ENCODE peak calls at places on chromosomes 16 and 17, in ten cellular contexts. L is heart right ventricle; R is IMR-90; D is CD8-positive, alpha-beta memory T cell; A is lower lobe of right lung; T is transverse colon; G is A549; Q is neuronal stem cell; X is GM23338; O is GM23248. N is an unnamed sample.

GRCh38 chr17:44786551-44787081 is 27.8 kb downstream of the ADAM11 start:
- DNase-seq in L (peak; percentile 73), R (no peak), D (no peak), A (no peak), T (no peak), G (no peak), Q (no peak), X (no peak), O (no peak), N (no peak)

GRCh38 chr16:53745126-53745525 is 41.2 kb downstream of the FTO start:
- DNase-seq in L (no peak), R (no peak), D (no peak), A (no peak), T (no peak), G (no peak), Q (no peak), X (no peak), O (peak; percentile 85), N (no peak)

GRCh38 chr16:85593503-85594195 is 19.5 kb upstream of the GSE1 start:
- DNase-seq in L (no peak), R (no peak), D (no peak), A (no peak), T (no peak), G (no peak), Q (peak; percentile 47), X (no peak), O (no peak), N (no peak)

GRCh38 chr16:14455577-14455976 is 174.5 kb downstream of the PARN start:
- DNase-seq in L (no peak), R (peak; percentile 73), D (no peak), A (no peak), T (no peak), G (peak; percentile 40), Q (no peak), X (peak; percentile 38), O (peak; percentile 21), N (no peak)

GRCh38 chr16:74999683-75000480 is 1.1 kb downstream of the ZNRF1 start:
- DNase-seq in L (peak; percentile 41), R (no peak), D (peak; percentile 61), A (peak; percentile 77), T (peak; percentile 69), G (no peak), Q (no peak), X (peak; percentile 80), O (peak; percentile 67), N (no peak)

GRCh38 chr16:57462209-57462977 is at the start of gene POLR2C:
- DNase-seq in L (peak; percentile 89), R (peak; percentile 81), D (peak; percentile 90), A (peak; percentile 94), T (peak; percentile 92), G (peak; percentile 91), Q (peak; percentile 83), X (peak; percentile 91), O (peak; percentile 91), N (peak; percentile 96)

GRCh38 chr17:78500806-78501205 is 76.4 kb downstream of the DNAH17 start:
- DNase-seq in L (no peak), R (no peak), D (no peak), A (no peak), T (no peak), G (no peak), Q (no peak), X (no peak), O (no peak), N (no peak)

GRCh38 chr16:26524831-26525230 is 541.9 kb upstream of the C16orf82 start:
- DNase-seq in L (no peak), R (no peak), D (no peak), A (no peak), T (no peak), G (no peak), Q (no peak), X (no peak), O (no peak), N (no peak)

GRCh38 chr16:47387026-47387734 is 73.7 kb downstream of the ITFG1 start:
- DNase-seq in L (no peak), R (no peak), D (no peak), A (no peak), T (no peak), G (no peak), Q (no peak), X (no peak), O (no peak), N (no peak)

DNA sequence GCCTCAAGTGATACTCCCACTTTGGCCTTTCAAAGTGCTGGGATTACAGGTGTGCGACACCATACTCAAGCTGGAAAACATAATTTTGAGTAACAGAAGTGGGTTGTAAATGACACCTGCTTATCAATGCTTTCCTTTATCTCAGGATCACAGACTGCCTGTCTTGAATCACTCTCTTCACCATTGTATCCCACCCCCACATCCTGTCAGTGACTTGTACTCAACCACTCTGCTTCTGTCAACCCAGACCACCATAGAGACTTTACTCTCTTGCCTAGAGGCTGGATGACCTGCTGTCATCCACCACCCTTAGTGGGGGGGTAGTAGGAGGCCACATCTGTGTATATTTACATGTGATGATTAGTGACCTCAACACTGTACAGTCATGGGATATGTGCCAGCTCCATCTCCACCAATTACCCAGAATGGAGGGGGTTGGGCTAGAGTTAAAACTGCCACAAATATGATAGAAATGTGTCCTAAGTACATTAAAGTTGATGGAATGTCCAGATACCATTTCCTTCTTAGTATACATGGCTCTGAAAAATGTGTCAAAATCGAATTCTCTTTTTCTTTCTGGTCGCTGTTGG is 338.7 kb downstream of the GRIN2A start:
- DNase-seq in L (no peak), R (no peak), D (no peak), A (no peak), T (no peak), G (no peak), Q (no peak), X (no peak), O (peak; percentile 11), N (no peak)
- H3K27ac ChIP-seq in L (no peak overlapping the region), R (no peak overlapping the region), D (no peak overlapping the region), A (no peak overlapping the region), T (no peak overlapping the region), G (no peak overlapping the region), Q (no peak overlapping the region), X (no peak overlapping the region), O (no peak overlapping the region), N (no peak overlapping the region)

DNA sequence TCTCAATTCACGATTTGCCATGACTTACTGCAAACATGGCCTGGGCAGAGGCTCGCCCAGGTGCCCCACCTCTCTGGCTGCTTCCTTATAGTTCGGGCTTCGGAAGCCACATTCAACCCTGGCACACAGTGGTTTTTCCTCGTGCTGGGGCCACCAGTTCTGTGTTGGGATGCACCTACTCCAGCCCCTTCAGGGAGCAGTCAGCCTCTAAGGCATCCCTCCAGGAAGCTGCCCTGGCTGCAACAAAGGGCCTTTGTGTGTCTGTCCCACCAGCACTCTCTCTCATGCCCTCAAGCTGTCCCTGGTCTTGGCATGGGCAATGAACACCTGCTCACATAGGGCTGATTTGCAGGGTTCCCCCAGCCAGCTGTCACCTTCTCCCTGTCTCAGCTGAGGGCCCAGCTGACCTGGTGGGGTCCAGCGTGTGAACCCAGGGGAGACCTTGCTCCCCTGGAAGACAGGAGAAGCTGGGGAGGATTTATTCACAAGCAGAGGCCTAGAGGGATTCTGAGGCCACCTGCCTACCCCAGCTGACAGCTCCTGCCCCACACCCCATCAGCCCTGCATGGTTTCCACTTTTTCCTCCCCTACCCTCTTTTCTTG is 804 bp upstream of the NOXO1 start:
- DNase-seq in L (no peak), R (no peak), D (no peak), A (no peak), T (peak; percentile 78), G (no peak), Q (no peak), X (no peak), O (no peak), N (no peak)
- H3K4me3 ChIP-seq in L (no peak overlapping the region), R (no peak overlapping the region), D (no peak overlapping the region), A (no peak overlapping the region), T (no peak overlapping the region), G (no peak overlapping the region), Q (no peak overlapping the region), X (no peak overlapping the region), O (no peak overlapping the region), N (no peak overlapping the region)

DNA sequence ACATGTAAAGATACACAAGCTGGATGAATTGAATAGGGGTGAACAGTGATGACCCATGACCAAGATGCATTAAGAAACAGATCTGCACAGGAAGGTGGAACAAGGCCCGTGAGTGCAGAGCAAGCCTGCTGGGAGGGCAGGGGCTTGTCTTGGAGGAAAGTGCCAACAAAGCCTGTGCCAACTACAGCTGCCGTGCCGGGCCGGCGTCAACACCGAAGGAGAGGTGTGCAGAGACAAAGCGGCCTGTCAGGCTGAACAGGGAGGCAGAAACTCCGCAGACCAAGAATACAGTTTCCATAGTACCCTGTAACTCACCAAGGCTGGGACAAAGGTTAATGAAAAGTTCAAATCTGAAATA is 46.7 kb downstream of the ANKRD11 start:
- DNase-seq in L (no peak), R (no peak), D (peak; percentile 32), A (no peak), T (peak; percentile 45), G (no peak), Q (no peak), X (no peak), O (no peak), N (no peak)
- H3K27ac ChIP-seq in L (no peak overlapping the region), R (peak overlapping the region; percentile 10), D (no peak overlapping the region), A (no peak overlapping the region), T (peak overlapping the region; percentile 55), G (peak overlapping the region; percentile 2), Q (peak overlapping the region; percentile 10), X (peak overlapping the region; percentile 70), O (peak overlapping the region; percentile 94), N (no peak overlapping the region)

GRCh38 chr17:31390748-31391495 is 553 bp upstream of the RAB11FIP4 start:
- DNase-seq in L (no peak), R (no peak), D (no peak), A (no peak), T (no peak), G (no peak), Q (no peak), X (peak; percentile 55), O (peak; percentile 11), N (no peak)

GRCh38 chr17:31390426-31390747 is 1.1 kb upstream of the RAB11FIP4 start:
- DNase-seq in L (no peak), R (no peak), D (no peak), A (no peak), T (no peak), G (no peak), Q (no peak), X (no peak), O (no peak), N (no peak)

GRCh38 chr17:31392856-31393748 is 1.6 kb downstream of the RAB11FIP4 start:
- DNase-seq in L (peak; percentile 2), R (no peak), D (no peak), A (no peak), T (no peak), G (no peak), Q (no peak), X (peak; percentile 35), O (no peak), N (no peak)

GRCh38 chr17:31392002-31392855 is 754 bp downstream of the RAB11FIP4 start:
- DNase-seq in L (no peak), R (no peak), D (no peak), A (no peak), T (no peak), G (no peak), Q (no peak), X (peak; percentile 28), O (no peak), N (no peak)

DNA sequence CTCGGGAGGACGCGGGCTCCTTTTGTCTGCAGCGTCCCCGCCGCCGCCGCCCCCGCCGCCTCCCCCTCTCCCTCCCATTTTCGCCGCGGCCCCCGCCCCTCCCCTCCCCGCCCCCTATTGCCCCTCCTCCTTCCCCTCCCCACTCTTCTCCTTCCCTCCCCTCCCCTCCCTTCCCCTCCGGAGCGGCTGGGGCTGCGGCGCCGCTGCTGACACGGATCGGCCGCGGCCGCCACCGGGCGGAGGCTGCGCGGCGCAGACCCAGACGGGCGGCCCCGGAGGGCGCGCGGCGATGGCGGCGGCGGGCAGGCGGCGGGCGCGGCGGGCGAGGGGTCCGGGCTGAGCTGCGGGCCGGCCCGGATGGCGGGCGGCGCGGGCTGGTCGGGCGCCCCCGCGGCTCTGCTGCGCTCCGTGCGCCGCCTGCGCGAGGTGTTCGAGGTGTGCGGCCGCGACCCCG is at the start of gene RAB11FIP4:
- DNase-seq in L (no peak), R (no peak), D (peak; percentile 11), A (no peak), T (no peak), G (no peak), Q (no peak), X (peak; percentile 63), O (peak; percentile 34), N (no peak)
- H3K4me3 ChIP-seq in L (peak within 1 kb of the TSS; percentile 49), R (peak within 1 kb of the TSS; percentile 31), D (no peak within 1 kb of the TSS), A (peak within 1 kb of the TSS; percentile 51), T (peak within 1 kb of the TSS; percentile 27), G (peak within 1 kb of the TSS; percentile 45), Q (peak within 1 kb of the TSS; percentile 44), X (peak within 1 kb of the TSS; percentile 67), O (peak within 1 kb of the TSS; percentile 41), N (no peak within 1 kb of the TSS)